ENCODE peak calls at places on chromosome 15, in five cellular contexts. One of them, this sample, is unnamed.

GRCh38 chr15:25171111-25171811 is 216.5 kb downstream of the SNRPN start:
- DNase-seq in neural progenitor cell: no peak
- DNase-seq in fibroblast of villous mesenchyme: no peak
- DNase-seq in epithelial cell of esophagus: no peak
- DNase-seq in BE2C: peak; percentile 4
- DNase-seq in this sample: no peak

GRCh38 chr15:27845535-27846369 is 253.4 kb downstream of the OCA2 start:
- DNase-seq in neural progenitor cell: no peak
- DNase-seq in fibroblast of villous mesenchyme: no peak
- DNase-seq in epithelial cell of esophagus: no peak
- DNase-seq in BE2C: no peak
- DNase-seq in this sample: no peak

GRCh38 chr15:52408823-52409222 is 113.2 kb upstream of the MYO5C start:
- DNase-seq in neural progenitor cell: no peak
- DNase-seq in fibroblast of villous mesenchyme: no peak
- DNase-seq in epithelial cell of esophagus: peak; percentile 62
- DNase-seq in BE2C: no peak
- DNase-seq in this sample: no peak

GRCh38 chr15:58442122-58442521 is 10.3 kb downstream of the LIPC start:
- DNase-seq in neural progenitor cell: no peak
- DNase-seq in fibroblast of villous mesenchyme: no peak
- DNase-seq in epithelial cell of esophagus: peak; percentile 89
- DNase-seq in BE2C: no peak
- DNase-seq in this sample: peak; percentile 25

GRCh38 chr15:37806808-37807207 is 127.6 kb upstream of the TMCO5A start:
- DNase-seq in neural progenitor cell: no peak
- DNase-seq in fibroblast of villous mesenchyme: no peak
- DNase-seq in epithelial cell of esophagus: no peak
- DNase-seq in BE2C: no peak
- DNase-seq in this sample: no peak

GRCh38 chr15:42118650-42119531 is 24.5 kb upstream of the PLA2G4D start:
- DNase-seq in neural progenitor cell: peak; percentile 42
- DNase-seq in fibroblast of villous mesenchyme: peak; percentile 25
- DNase-seq in epithelial cell of esophagus: peak; percentile 54
- DNase-seq in BE2C: no peak
- DNase-seq in this sample: no peak

GRCh38 chr15:90058308-90058707 is 44.0 kb downstream of the IDH2 start:
- DNase-seq in neural progenitor cell: no peak
- DNase-seq in fibroblast of villous mesenchyme: no peak
- DNase-seq in epithelial cell of esophagus: no peak
- DNase-seq in BE2C: no peak
- DNase-seq in this sample: no peak

GRCh38 chr15:97981758-97982157 is 21.3 kb downstream of the ARRDC4 start:
- DNase-seq in neural progenitor cell: no peak
- DNase-seq in fibroblast of villous mesenchyme: no peak
- DNase-seq in epithelial cell of esophagus: no peak
- DNase-seq in BE2C: no peak
- DNase-seq in this sample: no peak

GRCh38 chr15:60763668-60764067 is 284.7 kb upstream of the ICE2 start:
- DNase-seq in neural progenitor cell: peak; percentile 67
- DNase-seq in fibroblast of villous mesenchyme: no peak
- DNase-seq in epithelial cell of esophagus: no peak
- DNase-seq in BE2C: no peak
- DNase-seq in this sample: no peak

GRCh38 chr15:93831641-93832040 is 399.7 kb upstream of the MCTP2 start:
- DNase-seq in neural progenitor cell: no peak
- DNase-seq in fibroblast of villous mesenchyme: no peak
- DNase-seq in epithelial cell of esophagus: peak; percentile 94
- DNase-seq in BE2C: no peak
- DNase-seq in this sample: no peak

GRCh38 chr15:65100427-65100826 is 14.6 kb downstream of the UBAP1L start:
- DNase-seq in neural progenitor cell: no peak
- DNase-seq in fibroblast of villous mesenchyme: no peak
- DNase-seq in epithelial cell of esophagus: no peak
- DNase-seq in BE2C: no peak
- DNase-seq in this sample: no peak

GRCh38 chr15:65099336-65099735 is 15.7 kb downstream of the UBAP1L start:
- DNase-seq in neural progenitor cell: no peak
- DNase-seq in fibroblast of villous mesenchyme: no peak
- DNase-seq in epithelial cell of esophagus: no peak
- DNase-seq in BE2C: no peak
- DNase-seq in this sample: no peak

GRCh38 chr15:65101891-65102708 is 12.9 kb downstream of the UBAP1L start:
- DNase-seq in neural progenitor cell: peak; percentile 61
- DNase-seq in fibroblast of villous mesenchyme: no peak
- DNase-seq in epithelial cell of esophagus: no peak
- DNase-seq in BE2C: no peak
- DNase-seq in this sample: no peak

GRCh38 chr15:65102912-65103311 is 12.1 kb downstream of the UBAP1L start:
- DNase-seq in neural progenitor cell: no peak
- DNase-seq in fibroblast of villous mesenchyme: no peak
- DNase-seq in epithelial cell of esophagus: no peak
- DNase-seq in BE2C: no peak
- DNase-seq in this sample: no peak

GRCh38 chr15:65101418-65101890 is 13.5 kb downstream of the UBAP1L start:
- DNase-seq in neural progenitor cell: peak; percentile 90
- DNase-seq in fibroblast of villous mesenchyme: peak; percentile 72
- DNase-seq in epithelial cell of esophagus: peak; percentile 69
- DNase-seq in BE2C: peak; percentile 87
- DNase-seq in this sample: peak; percentile 62
- H3K4me3 ChIP-seq in neural progenitor cell: peak overlapping the region; percentile 43
- H3K4me3 ChIP-seq in fibroblast of villous mesenchyme: no peak overlapping the region
- H3K4me3 ChIP-seq in epithelial cell of esophagus: no peak overlapping the region
- H3K4me3 ChIP-seq in BE2C: no peak overlapping the region
- H3K4me3 ChIP-seq in this sample: no peak overlapping the region

GRCh38 chr15:84883916-84884781 is at the start of gene SLC28A1:
- DNase-seq in neural progenitor cell: no peak
- DNase-seq in fibroblast of villous mesenchyme: no peak
- DNase-seq in epithelial cell of esophagus: no peak
- DNase-seq in BE2C: no peak
- DNase-seq in this sample: no peak
- H3K4me3 ChIP-seq in neural progenitor cell: no peak within 1 kb of the TSS
- H3K4me3 ChIP-seq in fibroblast of villous mesenchyme: no peak within 1 kb of the TSS
- H3K4me3 ChIP-seq in epithelial cell of esophagus: no peak within 1 kb of the TSS
- H3K4me3 ChIP-seq in BE2C: no peak within 1 kb of the TSS
- H3K4me3 ChIP-seq in this sample: no peak within 1 kb of the TSS

DNA sequence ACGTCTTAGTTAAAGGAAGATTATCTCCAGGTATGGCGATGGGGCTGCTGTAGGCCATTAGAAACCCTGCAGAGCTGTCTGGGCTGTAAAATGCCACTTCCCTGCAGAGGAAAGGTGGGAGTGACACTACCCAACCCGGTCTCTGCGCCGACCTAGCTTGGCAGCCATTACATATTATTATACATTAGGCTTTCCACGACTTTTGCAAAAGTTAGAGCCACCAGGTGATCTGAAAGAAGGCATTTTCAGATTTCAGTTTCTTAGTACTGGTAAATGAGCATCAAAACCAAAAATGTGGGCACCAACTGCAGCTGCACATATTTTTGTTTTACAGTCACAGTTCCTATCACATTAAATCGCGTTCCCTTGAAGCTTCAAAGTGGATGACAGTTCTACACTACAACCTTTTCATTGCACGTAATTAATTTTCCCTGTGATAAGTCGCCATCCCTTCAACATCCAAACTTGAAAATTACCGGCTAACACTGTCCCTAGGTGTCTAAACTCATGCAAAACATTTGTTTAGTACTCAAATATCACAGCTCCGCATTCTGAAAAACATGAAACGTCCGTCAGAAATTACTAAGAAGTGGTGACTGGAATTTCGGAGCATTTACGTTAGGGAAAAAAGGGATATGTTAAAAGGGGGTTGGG is 81.3 kb upstream of the CHD2 start:
- DNase-seq in neural progenitor cell: no peak
- DNase-seq in fibroblast of villous mesenchyme: no peak
- DNase-seq in epithelial cell of esophagus: peak; percentile 30
- DNase-seq in BE2C: peak; percentile 30
- DNase-seq in this sample: no peak
- H3K4me3 ChIP-seq in neural progenitor cell: peak overlapping the region; percentile 10
- H3K4me3 ChIP-seq in fibroblast of villous mesenchyme: no peak overlapping the region
- H3K4me3 ChIP-seq in epithelial cell of esophagus: peak overlapping the region; percentile 32
- H3K4me3 ChIP-seq in BE2C: peak overlapping the region; percentile 62
- H3K4me3 ChIP-seq in this sample: no peak overlapping the region

GRCh38 chr15:28885630-28886430 is at the start of gene APBA2:
- DNase-seq in neural progenitor cell: peak; percentile 90
- DNase-seq in fibroblast of villous mesenchyme: peak; percentile 46
- DNase-seq in epithelial cell of esophagus: peak; percentile 57
- DNase-seq in BE2C: peak; percentile 73
- DNase-seq in this sample: peak; percentile 70
- H3K4me3 ChIP-seq in neural progenitor cell: peak within 1 kb of the TSS; percentile 56
- H3K4me3 ChIP-seq in fibroblast of villous mesenchyme: peak within 1 kb of the TSS; percentile 54
- H3K4me3 ChIP-seq in epithelial cell of esophagus: peak within 1 kb of the TSS; percentile 45
- H3K4me3 ChIP-seq in BE2C: peak within 1 kb of the TSS; percentile 79
- H3K4me3 ChIP-seq in this sample: peak within 1 kb of the TSS; percentile 62

GRCh38 chr15:64535460-64536243 is 75.3 kb downstream of the ZNF609 start:
- DNase-seq in neural progenitor cell: no peak
- DNase-seq in fibroblast of villous mesenchyme: no peak
- DNase-seq in epithelial cell of esophagus: no peak
- DNase-seq in BE2C: no peak
- DNase-seq in this sample: no peak
- H3K4me3 ChIP-seq in neural progenitor cell: no peak overlapping the region
- H3K4me3 ChIP-seq in fibroblast of villous mesenchyme: no peak overlapping the region
- H3K4me3 ChIP-seq in epithelial cell of esophagus: no peak overlapping the region
- H3K4me3 ChIP-seq in BE2C: no peak overlapping the region
- H3K4me3 ChIP-seq in this sample: no peak overlapping the region

DNA sequence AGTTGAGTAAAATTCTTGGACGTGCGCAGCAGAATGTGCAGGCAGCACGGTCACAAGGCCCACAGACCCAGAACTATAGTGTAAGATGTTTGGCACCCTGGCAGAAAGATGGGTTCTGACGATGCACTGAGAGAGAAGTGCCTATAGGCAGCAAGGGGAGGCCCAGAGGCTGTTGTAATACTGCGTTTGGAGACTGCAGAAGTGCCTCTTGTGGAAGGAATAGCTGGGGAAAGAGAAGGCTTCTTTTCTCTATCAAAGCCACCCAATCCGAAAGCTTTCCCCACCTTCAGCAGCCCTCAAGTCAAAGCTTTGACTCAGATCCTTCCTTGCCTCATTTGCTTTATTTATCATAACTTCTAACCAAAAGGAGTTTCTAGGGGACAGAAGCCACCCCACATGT is 5.2 kb upstream of the SIN3A start:
- DNase-seq in neural progenitor cell: no peak
- DNase-seq in fibroblast of villous mesenchyme: peak; percentile 11
- DNase-seq in epithelial cell of esophagus: peak; percentile 11
- DNase-seq in BE2C: no peak
- DNase-seq in this sample: peak; percentile 34
- H3K4me3 ChIP-seq in neural progenitor cell: peak overlapping the region; percentile 85
- H3K4me3 ChIP-seq in fibroblast of villous mesenchyme: peak overlapping the region; percentile 75
- H3K4me3 ChIP-seq in epithelial cell of esophagus: peak overlapping the region; percentile 86
- H3K4me3 ChIP-seq in BE2C: no peak overlapping the region
- H3K4me3 ChIP-seq in this sample: peak overlapping the region; percentile 93

GRCh38 chr15:63881431-63881830 is 47.7 kb upstream of the HERC1 start:
- DNase-seq in neural progenitor cell: no peak
- DNase-seq in fibroblast of villous mesenchyme: no peak
- DNase-seq in epithelial cell of esophagus: no peak
- DNase-seq in BE2C: no peak
- DNase-seq in this sample: no peak

GRCh38 chr15:63880019-63880418 is 46.3 kb upstream of the HERC1 start:
- DNase-seq in neural progenitor cell: no peak
- DNase-seq in fibroblast of villous mesenchyme: no peak
- DNase-seq in epithelial cell of esophagus: no peak
- DNase-seq in BE2C: no peak
- DNase-seq in this sample: no peak

GRCh38 chr15:63877713-63878271 is 44.0 kb upstream of the HERC1 start:
- DNase-seq in neural progenitor cell: no peak
- DNase-seq in fibroblast of villous mesenchyme: no peak
- DNase-seq in epithelial cell of esophagus: no peak
- DNase-seq in BE2C: no peak
- DNase-seq in this sample: no peak

GRCh38 chr15:63879211-63879610 is 45.5 kb upstream of the HERC1 start:
- DNase-seq in neural progenitor cell: peak; percentile 65
- DNase-seq in fibroblast of villous mesenchyme: no peak
- DNase-seq in epithelial cell of esophagus: no peak
- DNase-seq in BE2C: no peak
- DNase-seq in this sample: no peak

DNA sequence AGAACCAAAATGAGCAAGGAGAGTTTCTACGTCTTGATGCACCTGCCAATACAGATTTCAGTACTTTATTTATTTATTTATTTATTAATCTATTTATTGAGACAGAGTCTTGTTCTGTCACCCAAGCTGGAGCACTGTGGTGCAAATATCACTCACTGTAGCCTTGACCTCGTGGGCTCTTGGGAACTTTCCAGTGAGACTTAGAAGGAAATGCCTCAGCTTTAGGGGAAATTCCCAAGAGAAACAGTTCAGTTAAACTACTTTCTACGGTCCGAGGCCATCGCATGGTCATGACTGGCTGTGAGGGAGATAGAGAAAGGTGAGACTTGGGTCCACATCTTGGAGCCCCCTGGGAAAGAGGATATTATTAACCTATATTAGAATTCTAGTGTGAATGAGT is 47.0 kb upstream of the HERC1 start:
- DNase-seq in neural progenitor cell: no peak
- DNase-seq in fibroblast of villous mesenchyme: no peak
- DNase-seq in epithelial cell of esophagus: no peak
- DNase-seq in BE2C: no peak
- DNase-seq in this sample: no peak
- H3K4me3 ChIP-seq in neural progenitor cell: no peak overlapping the region
- H3K4me3 ChIP-seq in fibroblast of villous mesenchyme: no peak overlapping the region
- H3K4me3 ChIP-seq in epithelial cell of esophagus: no peak overlapping the region
- H3K4me3 ChIP-seq in BE2C: no peak overlapping the region
- H3K4me3 ChIP-seq in this sample: no peak overlapping the region

DNA sequence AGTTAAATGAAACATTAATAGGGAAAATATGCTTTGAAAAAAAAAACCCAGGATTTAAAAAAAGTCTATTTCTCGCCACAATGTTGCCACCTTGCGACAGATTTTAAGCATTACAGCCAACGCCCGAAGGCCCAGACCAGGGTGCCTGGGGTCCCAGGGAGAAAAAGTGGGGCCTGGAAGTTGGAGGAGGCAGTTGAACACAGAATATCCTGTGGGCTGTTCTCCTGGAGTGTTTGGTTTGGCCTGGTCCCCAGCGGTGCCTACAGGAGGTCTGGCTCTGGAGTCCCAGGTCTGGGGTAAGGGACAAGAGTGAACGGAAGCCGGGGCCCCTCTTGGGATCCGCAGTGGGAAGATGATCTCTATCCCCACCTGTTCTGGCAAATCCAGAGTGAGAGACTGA is 3.4 kb downstream of the RNU6-1 start:
- DNase-seq in neural progenitor cell: peak; percentile 69
- DNase-seq in fibroblast of villous mesenchyme: peak; percentile 44
- DNase-seq in epithelial cell of esophagus: peak; percentile 44
- DNase-seq in BE2C: peak; percentile 60
- DNase-seq in this sample: peak; percentile 84
- H3K4me3 ChIP-seq in neural progenitor cell: peak overlapping the region; percentile 56
- H3K4me3 ChIP-seq in fibroblast of villous mesenchyme: peak overlapping the region; percentile 37
- H3K4me3 ChIP-seq in epithelial cell of esophagus: peak overlapping the region; percentile 41
- H3K4me3 ChIP-seq in BE2C: no peak overlapping the region
- H3K4me3 ChIP-seq in this sample: peak overlapping the region; percentile 66